ENCODE peak calls at places on chromosome 1, in five cellular contexts. One of them, this sample, is unnamed.

GRCh38 chr1:229032455-229032854 is 238.5 kb upstream of the RAB4A start:
- DNase-seq in activated CD4-positive, CD25-positive, alpha-beta regulatory T cell: no peak
- DNase-seq in AG10803: no peak
- DNase-seq in HT1080: peak
- DNase-seq in EH: no peak
- DNase-seq in this sample: peak

GRCh38 chr1:238861342-238861741 is 525.0 kb upstream of the CHRM3 start:
- DNase-seq in HT1080: peak
- DNase-seq in AG10803: no peak
- DNase-seq in activated CD4-positive, CD25-positive, alpha-beta regulatory T cell: no peak
- DNase-seq in EH: no peak
- DNase-seq in this sample: no peak

GRCh38 chr1:228219245-228219961 is 11.6 kb downstream of the OBSCN start:
- DNase-seq in activated CD4-positive, CD25-positive, alpha-beta regulatory T cell: no peak
- DNase-seq in EH: no peak
- DNase-seq in AG10803: no peak
- DNase-seq in HT1080: no peak
- DNase-seq in this sample: no peak

GRCh38 chr1:111990878-111991760 is 1.7 kb upstream of the KCND3 start:
- DNase-seq in activated CD4-positive, CD25-positive, alpha-beta regulatory T cell: no peak
- DNase-seq in EH: peak
- DNase-seq in AG10803: peak
- DNase-seq in HT1080: peak
- DNase-seq in this sample: peak

GRCh38 chr1:168180148-168180524 is 1.4 kb downstream of the TIPRL start:
- DNase-seq in AG10803: no peak
- DNase-seq in HT1080: no peak
- DNase-seq in EH: no peak
- DNase-seq in activated CD4-positive, CD25-positive, alpha-beta regulatory T cell: no peak
- DNase-seq in this sample: no peak

GRCh38 chr1:184610872-184611614 is 143.6 kb downstream of the EDEM3 start:
- DNase-seq in EH: no peak
- DNase-seq in AG10803: no peak
- DNase-seq in HT1080: no peak
- DNase-seq in activated CD4-positive, CD25-positive, alpha-beta regulatory T cell: no peak
- DNase-seq in this sample: no peak

GRCh38 chr1:7669559-7670208 is 101.4 kb upstream of the VAMP3 start:
- DNase-seq in AG10803: peak
- DNase-seq in EH: peak
- DNase-seq in HT1080: peak
- DNase-seq in activated CD4-positive, CD25-positive, alpha-beta regulatory T cell: peak
- DNase-seq in this sample: peak

GRCh38 chr1:160879056-160879455 is 5.9 kb downstream of the ITLN1 start:
- DNase-seq in AG10803: no peak
- DNase-seq in activated CD4-positive, CD25-positive, alpha-beta regulatory T cell: no peak
- DNase-seq in HT1080: peak
- DNase-seq in EH: no peak
- DNase-seq in this sample: no peak

This sample was measured in GM23248.